ENCODE peak calls at places on chromosomes 3 and 15, in five cellular contexts. C is HepG2, D is GM12878, X is upper lobe of left lung, F is K562. I is an unnamed sample.

GRCh38 chr15:41935566-41936020 is 36.8 kb downstream of the EHD4 start:
- ATAC-seq in C (no peak), D (peak), X (no peak), F (no peak), I (no peak)

GRCh38 chr15:48897144-48897814 is 19.3 kb downstream of the EID1 start:
- ATAC-seq in C (peak), D (peak), X (peak), F (peak), I (peak)

GRCh38 chr3:21786454-21786829 is 35.4 kb upstream of the ZNF385D start:
- ATAC-seq in C (no peak), D (no peak), X (no peak), F (no peak), I (no peak)

GRCh38 chr15:70765504-70766281 is 2.3 kb upstream of the UACA start:
- ATAC-seq in C (no peak), D (no peak), X (no peak), F (no peak), I (no peak)

GRCh38 chr3:191339313-191339917 is 9.1 kb upstream of the UTS2B start:
- ATAC-seq in C (peak), D (peak), X (no peak), F (peak), I (no peak)

GRCh38 chr15:78437107-78437761 is 782 bp upstream of the IREB2 start:
- ATAC-seq in C (peak), D (no peak), X (no peak), F (peak), I (no peak)

GRCh38 chr15:24961967-24962366 is 7.2 kb downstream of the SNRPN start:
- ATAC-seq in C (peak), D (no peak), X (no peak), F (no peak), I (no peak)

GRCh38 chr3:45604999-45605398 is 10.4 kb downstream of the LIMD1 start:
- ATAC-seq in C (no peak), D (no peak), X (no peak), F (no peak), I (no peak)

GRCh38 chr15:67736810-67737209 is 88.5 kb upstream of the SKOR1 start:
- ATAC-seq in C (no peak), D (no peak), X (no peak), F (peak), I (no peak)

GRCh38 chr3:145243875-145244274 is 917.1 kb downstream of the PLOD2 start:
- ATAC-seq in C (no peak), D (no peak), X (peak), F (no peak), I (no peak)

GRCh38 chr15:50698101-50698500 is 11.5 kb upstream of the TRPM7 start:
- ATAC-seq in C (no peak), D (no peak), X (no peak), F (no peak), I (no peak)

GRCh38 chr15:78391781-78392180 is 46.2 kb upstream of the IREB2 start:
- ATAC-seq in C (no peak), D (no peak), X (no peak), F (no peak), I (no peak)

GRCh38 chr15:38682861-38683260 is 118.2 kb upstream of the RASGRP1 start:
- ATAC-seq in C (no peak), D (peak), X (no peak), F (no peak), I (no peak)
- TF ChIP-seq POLR2AphosphoS5 in C (no peak), D (no peak), X (no peak), F (no peak), I (no peak)

GRCh38 chr15:85380860-85381535 is 595 bp downstream of the AKAP13 start:
- ATAC-seq in C (peak), D (peak), X (peak), F (peak), I (peak)
- H3K4me3 ChIP-seq in C (peak), D (peak), X (peak), F (peak), I (peak)

GRCh38 chr15:88382482-88382983 is 84.7 kb downstream of the MRPL46 start:
- ATAC-seq in C (no peak), D (no peak), X (no peak), F (no peak), I (no peak)

GRCh38 chr15:88389120-88389519 is 78.1 kb downstream of the MRPL46 start:
- ATAC-seq in C (peak), D (no peak), X (no peak), F (no peak), I (no peak)

GRCh38 chr15:88383354-88383753 is 83.8 kb downstream of the MRPL46 start:
- ATAC-seq in C (no peak), D (no peak), X (no peak), F (no peak), I (no peak)

GRCh38 chr15:88388702-88389101 is 78.5 kb downstream of the MRPL46 start:
- ATAC-seq in C (peak), D (no peak), X (no peak), F (no peak), I (no peak)

DNA sequence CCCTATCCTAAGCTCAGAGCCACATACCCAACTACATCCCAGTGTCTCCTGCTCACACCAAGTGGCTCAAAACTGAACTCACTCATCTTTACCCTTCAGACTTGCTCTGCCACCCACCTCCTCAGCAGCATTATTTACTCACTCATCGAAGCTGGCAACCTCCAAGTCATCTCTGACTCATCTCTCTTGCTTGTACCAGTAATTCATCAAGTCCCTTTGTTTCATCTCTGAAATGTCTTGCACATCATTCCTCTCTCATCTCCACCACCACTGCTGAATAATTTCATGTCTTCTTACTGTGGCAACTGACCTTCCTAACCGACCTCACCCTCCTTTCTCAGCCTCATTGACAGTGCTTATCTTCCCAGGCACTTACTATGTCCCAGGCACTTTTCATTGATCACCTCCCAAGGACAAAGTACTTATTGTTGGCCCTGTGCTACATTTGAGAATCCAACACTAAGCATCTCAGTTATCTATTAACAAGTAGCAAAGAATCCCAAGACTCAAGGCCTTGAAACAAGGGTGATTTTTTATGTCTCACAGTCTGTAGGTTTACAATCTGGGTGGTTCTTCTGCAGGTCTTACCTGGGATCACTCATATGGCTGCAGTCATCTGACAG is 82.0 kb downstream of the MRPL46 start:
- ATAC-seq in C (no peak), D (no peak), X (no peak), F (no peak), I (no peak)
- TF ChIP-seq EP300 in C (no peak), D (no peak), X (no peak), F (no peak), I (no peak)

GRCh38 chr15:100284701-100285100 is 57.1 kb downstream of the ADAMTS17 start:
- ATAC-seq in C (peak), D (no peak), X (peak), F (no peak), I (peak)
- TF ChIP-seq POLR2AphosphoS5 in C (no peak), D (no peak), X (peak), F (no peak), I (peak)

GRCh38 chr3:40304352-40304751 is 5.2 kb upstream of the EIF1B start:
- ATAC-seq in C (no peak), D (peak), X (no peak), F (no peak), I (no peak)
- H3K4me3 ChIP-seq in C (no peak), D (no peak), X (no peak), F (no peak), I (no peak)

GRCh38 chr3:158801696-158802398 is at the start of gene MFSD1:
- ATAC-seq in C (peak), D (peak), X (peak), F (peak), I (peak)
- TF ChIP-seq EP300 in C (no peak), D (no peak), X (no peak), F (peak), I (no peak)

I was measured in gastroesophageal sphincter.